ENCODE peak calls at places on chromosomes 1 and 21, in eight cellular contexts. W, N, U, B, I, O, F and Z are unnamed samples.

GRCh38 chr1:1899266-1899966 is 8.5 kb upstream of the GNB1 start:
- DNase-seq in W (no peak), N (no peak), U (no peak), B (peak), I (no peak), O (no peak), F (no peak), Z (no peak)

GRCh38 chr1:46315669-46316403 is 12.3 kb downstream of the UQCRH start:
- DNase-seq in W (no peak), N (no peak), U (no peak), B (no peak), I (peak), O (no peak), F (no peak), Z (no peak)

GRCh38 chr1:107184888-107185287 is 44.0 kb downstream of the NTNG1 start:
- DNase-seq in W (no peak), N (no peak), U (no peak), B (no peak), I (no peak), O (no peak), F (no peak), Z (no peak)

GRCh38 chr1:45266151-45266801 is 59.9 kb upstream of the ZSWIM5 start:
- DNase-seq in W (no peak), N (no peak), U (no peak), B (no peak), I (peak), O (no peak), F (no peak), Z (peak)

GRCh38 chr1:50620680-50621329 is 197.6 kb upstream of the DMRTA2 start:
- DNase-seq in W (peak), N (no peak), U (no peak), B (peak), I (peak), O (no peak), F (no peak), Z (peak)

GRCh38 chr1:155522069-155522468 is 40.5 kb downstream of the ASH1L start:
- DNase-seq in W (no peak), N (no peak), U (no peak), B (no peak), I (no peak), O (no peak), F (no peak), Z (no peak)

GRCh38 chr1:169941982-169942830 is 48.5 kb upstream of the SCYL3 start:
- DNase-seq in W (no peak), N (no peak), U (no peak), B (no peak), I (peak), O (no peak), F (no peak), Z (no peak)

GRCh38 chr1:67939176-67939751 is 106.0 kb upstream of the GNG12 start:
- DNase-seq in W (no peak), N (no peak), U (no peak), B (no peak), I (no peak), O (no peak), F (no peak), Z (no peak)

GRCh38 chr1:215095524-215095923 is 13.0 kb downstream of the KCNK2 start:
- DNase-seq in W (no peak), N (no peak), U (no peak), B (no peak), I (no peak), O (no peak), F (no peak), Z (no peak)

GRCh38 chr21:42574234-42575027 is 60.8 kb downstream of the SLC37A1 start:
- DNase-seq in W (no peak), N (no peak), U (no peak), B (no peak), I (no peak), O (no peak), F (no peak), Z (peak)

GRCh38 chr1:65260851-65261473 is 48.4 kb upstream of the DNAJC6 start:
- DNase-seq in W (no peak), N (no peak), U (no peak), B (no peak), I (no peak), O (peak), F (no peak), Z (no peak)

GRCh38 chr1:61839702-61840101 is 97.4 kb downstream of the PATJ start:
- DNase-seq in W (no peak), N (no peak), U (no peak), B (no peak), I (peak), O (no peak), F (no peak), Z (peak)

GRCh38 chr1:152623203-152623844 is 421 bp upstream of the LCE3A start:
- DNase-seq in W (no peak), N (no peak), U (no peak), B (peak), I (no peak), O (no peak), F (no peak), Z (no peak)

GRCh38 chr1:94207695-94208094 is 29.7 kb downstream of the ARHGAP29 start:
- DNase-seq in W (no peak), N (no peak), U (no peak), B (no peak), I (no peak), O (no peak), F (no peak), Z (no peak)

GRCh38 chr1:182186757-182187146 is 125.2 kb upstream of the ZNF648 start:
- DNase-seq in W (no peak), N (no peak), U (no peak), B (no peak), I (no peak), O (no peak), F (no peak), Z (no peak)

GRCh38 chr1:1763657-1764621 is 14.3 kb downstream of the NADK start:
- DNase-seq in W (peak), N (no peak), U (no peak), B (no peak), I (no peak), O (peak), F (no peak), Z (no peak)

GRCh38 chr1:46131727-46132528 is 501 bp downstream of the PIK3R3 start:
- DNase-seq in W (peak), N (no peak), U (peak), B (no peak), I (peak), O (peak), F (peak), Z (no peak)

GRCh38 chr1:210625715-210626114 is 297.0 kb downstream of the HHAT start:
- DNase-seq in W (no peak), N (no peak), U (no peak), B (no peak), I (no peak), O (no peak), F (no peak), Z (no peak)

GRCh38 chr1:170857955-170858354 is 77.4 kb upstream of the MROH9 start:
- DNase-seq in W (no peak), N (no peak), U (no peak), B (no peak), I (no peak), O (no peak), F (no peak), Z (no peak)

GRCh38 chr1:236067854-236068454 is 3.1 kb upstream of the NID1 start:
- DNase-seq in W (no peak), N (no peak), U (no peak), B (no peak), I (peak), O (no peak), F (no peak), Z (peak)

GRCh38 chr1:187310038-187310437 is 481.3 kb downstream of the PLA2G4A start:
- DNase-seq in W (no peak), N (no peak), U (no peak), B (no peak), I (no peak), O (no peak), F (no peak), Z (no peak)

GRCh38 chr1:207084701-207085180 is 3.9 kb upstream of the C4BPB start:
- DNase-seq in W (peak), N (peak), U (peak), B (peak), I (peak), O (no peak), F (peak), Z (peak)

GRCh38 chr1:228391411-228392020 is 15.1 kb downstream of the TRIM11 start:
- DNase-seq in W (no peak), N (no peak), U (no peak), B (no peak), I (no peak), O (no peak), F (no peak), Z (no peak)